ENCODE peak calls at places on chromosomes 4 and X, in nine cellular contexts. R is MM.1S, Y is fibroblast of pulmonary artery, W is pancreas, U is fibroblast of the aortic adventitia, A is prostate gland, C is GM06990, H is HFF-Myc, O is Caco-2. T is an unnamed sample.

GRCh38 chrX:72305286-72306084 is at the start of gene CITED1:
- DNase-seq in U (no peak), W (no peak), H (no peak), C (no peak), A (no peak), R (peak), Y (no peak), O (no peak), T (no peak)

GRCh38 chr4:3834921-3835521 is 68.8 kb downstream of the ADRA2C start:
- DNase-seq in R (no peak), O (no peak), Y (no peak), U (no peak), C (no peak), H (no peak), A (no peak), W (no peak), T (no peak)

GRCh38 chrX:110146521-110146920 is 143.6 kb downstream of the TMEM164 start:
- DNase-seq in Y (peak), W (peak), A (peak), C (no peak), H (peak), R (peak), O (peak), U (peak), T (no peak)

GRCh38 chr4:3406021-3406420 is 35.7 kb upstream of the HGFAC start:
- DNase-seq in C (no peak), U (no peak), A (no peak), Y (no peak), W (no peak), H (no peak), O (no peak), R (no peak), T (no peak)

GRCh38 chrX:46573896-46574336 is 351 bp downstream of the CHST7 start:
- DNase-seq in U (no peak), A (peak), H (no peak), W (peak), Y (peak), O (peak), R (peak), C (peak), T (no peak)

GRCh38 chr4:105122334-105122733 is 24.3 kb upstream of the TET2 start:
- DNase-seq in A (no peak), H (no peak), U (peak), R (no peak), W (no peak), Y (peak), C (no peak), O (peak), T (no peak)

GRCh38 chr4:54063737-54064316 is 578 bp downstream of the CHIC2 start:
- DNase-seq in C (peak), O (peak), H (no peak), A (peak), R (peak), W (peak), U (no peak), Y (no peak), T (no peak)

GRCh38 chr4:40662962-40663604 is 33.4 kb upstream of the RBM47 start:
- DNase-seq in R (no peak), Y (peak), W (peak), O (peak), H (no peak), C (no peak), A (no peak), U (peak), T (peak)

GRCh38 chrX:155612312-155613224 is at the start of gene TMLHE:
- DNase-seq in R (peak), A (peak), Y (peak), U (peak), C (peak), H (no peak), O (peak), W (peak), T (peak)

GRCh38 chrX:45022144-45022543 is 149.2 kb downstream of the KDM6A start:
- DNase-seq in C (no peak), U (no peak), R (no peak), W (no peak), O (no peak), Y (no peak), H (no peak), A (no peak), T (no peak)

GRCh38 chr4:74223801-74224200 is 65.9 kb downstream of the MTHFD2L start:
- DNase-seq in O (no peak), Y (peak), C (no peak), U (peak), W (no peak), R (no peak), A (no peak), H (no peak), T (no peak)

GRCh38 chr4:89331637-89332544 is 24.3 kb upstream of the GPRIN3 start:
- DNase-seq in C (no peak), R (no peak), O (no peak), H (no peak), Y (no peak), A (no peak), U (no peak), W (no peak), T (no peak)

GRCh38 chr4:30842142-30842541 is 122.0 kb downstream of the PCDH7 start:
- DNase-seq in U (no peak), A (no peak), Y (no peak), O (no peak), R (no peak), C (no peak), H (no peak), W (no peak), T (no peak)

GRCh38 chrX:13761606-13762005 is 27.1 kb downstream of the OFD1 start:
- DNase-seq in O (no peak), A (no peak), R (no peak), Y (peak), U (peak), H (no peak), W (no peak), C (peak), T (no peak)

GRCh38 chr4:94766856-94767255 is 9.1 kb downstream of the BMPR1B start:
- DNase-seq in W (no peak), Y (no peak), A (no peak), C (no peak), H (peak), U (peak), O (no peak), R (no peak), T (no peak)

GRCh38 chr4:5030152-5030668 is 11.0 kb upstream of the CYTL1 start:
- DNase-seq in Y (no peak), H (no peak), O (no peak), A (no peak), C (no peak), U (no peak), R (no peak), W (no peak), T (no peak)

GRCh38 chr4:27234306-27234899 is 373.8 kb downstream of the STIM2 start:
- DNase-seq in C (no peak), H (no peak), Y (peak), U (peak), R (no peak), W (no peak), O (no peak), A (no peak), T (no peak)
- TF ChIP-seq CTCF in C (no peak), H (no peak), Y (no peak), U (no peak), R (no peak), W (no peak), O (no peak), A (no peak), T (no peak)

GRCh38 chr4:65670331-65671031 is at the start of gene EPHA5:
- DNase-seq in A (peak), W (peak), U (peak), C (no peak), Y (peak), O (peak), H (no peak), R (peak), T (no peak)
- H3K4me3 ChIP-seq in A (peak), W (peak), U (peak), C (no peak), Y (peak), O (peak), H (no peak), R (no peak), T (peak)

DNA sequence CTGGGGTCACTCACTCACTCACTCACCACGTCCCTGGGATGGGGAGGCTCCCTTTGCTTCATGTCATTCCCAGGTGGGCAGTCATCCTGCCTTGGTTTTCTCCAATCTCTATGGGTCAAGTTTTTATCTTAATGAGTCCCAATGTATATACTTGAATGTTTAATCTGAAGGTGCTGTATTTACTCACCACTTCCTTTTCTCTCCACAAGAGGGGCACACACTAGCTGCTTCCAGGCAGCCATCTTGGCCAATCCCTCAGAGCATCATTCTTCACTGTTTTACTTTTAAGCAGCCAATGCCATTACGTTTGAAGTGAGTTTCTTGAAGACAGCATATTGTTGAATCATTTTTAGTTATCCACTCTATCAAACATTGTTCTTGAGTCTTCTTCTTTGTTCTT is 153.4 kb upstream of the ARSJ start:
- DNase-seq in C (no peak), O (peak), W (no peak), A (no peak), U (no peak), Y (peak), H (peak), R (peak), T (no peak)
- TF ChIP-seq CTCF in C (peak), O (no peak), W (peak), A (no peak), U (peak), Y (peak), H (peak), R (peak), T (peak)

DNA sequence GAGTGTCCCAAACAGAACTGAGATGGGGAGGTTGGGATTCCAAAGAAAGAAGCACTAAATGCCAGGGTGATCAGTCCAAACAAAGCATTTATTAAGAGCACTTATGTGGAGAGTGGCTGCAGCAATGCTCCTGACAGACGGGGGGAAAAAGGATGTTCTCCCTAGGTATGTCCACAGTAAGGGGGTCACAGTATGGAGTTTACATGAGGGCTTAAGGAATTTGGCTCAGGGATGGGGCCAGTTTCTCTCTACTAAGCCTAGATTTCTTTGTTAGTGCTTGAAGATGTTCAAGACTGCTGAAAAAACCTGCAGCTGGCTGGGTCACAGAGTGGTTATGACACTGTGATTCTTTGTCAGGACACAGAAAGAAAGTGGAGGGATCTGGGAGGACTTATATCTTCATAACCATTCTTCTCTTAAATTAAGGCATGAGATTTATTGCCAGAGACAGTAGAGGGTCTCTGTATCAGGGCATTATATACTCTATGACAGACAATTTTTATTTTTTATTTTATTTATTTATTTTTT is 1468.0 kb downstream of the C4orf33 start:
- DNase-seq in W (no peak), R (no peak), C (no peak), H (no peak), U (no peak), A (no peak), O (no peak), Y (no peak), T (no peak)
- H3K4me3 ChIP-seq in W (peak), R (peak), C (no peak), H (no peak), U (peak), A (no peak), O (no peak), Y (peak), T (peak)

DNA sequence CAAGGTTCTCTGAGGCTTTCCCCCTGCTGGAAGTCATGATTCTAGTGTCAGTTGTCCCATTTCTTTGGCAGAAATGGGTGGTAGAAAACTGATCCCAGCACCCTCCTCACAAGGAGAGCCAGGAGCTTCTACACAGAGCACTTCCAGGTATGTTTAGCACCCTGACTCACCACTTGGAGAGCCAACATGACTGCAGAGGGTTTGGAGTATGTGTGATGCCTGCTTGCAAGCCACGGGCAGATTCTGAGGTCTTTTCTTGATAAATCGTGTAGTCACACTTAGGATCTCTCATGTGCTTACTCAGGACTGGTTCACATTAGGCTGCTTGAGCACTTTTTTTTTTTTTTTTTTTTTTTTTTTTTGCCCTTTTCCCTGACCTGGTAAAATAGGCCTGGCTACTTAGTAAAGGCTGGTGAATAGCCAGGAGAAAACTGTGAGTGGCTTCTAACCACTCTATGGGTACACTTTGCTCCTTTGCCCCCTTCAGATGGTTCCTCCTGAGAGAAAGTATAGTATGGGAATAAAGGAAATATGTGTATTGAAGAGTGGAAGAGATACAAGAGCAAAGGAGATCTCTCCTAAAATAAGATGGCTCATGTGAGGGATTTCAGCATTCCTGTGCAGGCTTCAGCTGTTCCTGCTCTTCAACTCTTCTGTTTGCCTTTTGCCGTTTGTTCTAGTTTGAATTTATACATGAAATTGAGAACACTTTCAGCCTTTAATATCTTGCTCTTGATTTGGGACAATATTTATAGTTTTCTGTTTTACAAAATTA is 103.6 kb downstream of the EMCN start:
- DNase-seq in C (no peak), Y (no peak), O (no peak), H (no peak), R (no peak), W (no peak), U (peak), A (no peak), T (no peak)
- TF ChIP-seq CTCF in C (no peak), Y (no peak), O (no peak), H (no peak), R (no peak), W (no peak), U (no peak), A (no peak), T (no peak)

GRCh38 chr4:6941796-6942195 is 32.2 kb downstream of the TBC1D14 start:
- DNase-seq in H (no peak), Y (no peak), A (no peak), U (no peak), C (no peak), R (no peak), W (no peak), O (no peak), T (no peak)

GRCh38 chr4:6940744-6941137 is 31.1 kb downstream of the TBC1D14 start:
- DNase-seq in W (no peak), R (no peak), Y (no peak), O (no peak), C (no peak), H (no peak), A (no peak), U (no peak), T (no peak)

GRCh38 chr4:6943012-6943869 is 33.6 kb downstream of the TBC1D14 start:
- DNase-seq in H (no peak), W (no peak), R (no peak), U (no peak), C (no peak), O (no peak), A (no peak), Y (no peak), T (no peak)

GRCh38 chr4:6943870-6944195 is 34.2 kb downstream of the TBC1D14 start:
- DNase-seq in U (no peak), W (no peak), O (no peak), Y (no peak), A (no peak), H (no peak), C (no peak), R (no peak), T (no peak)

GRCh38 chr4:6942238-6942800 is 32.7 kb downstream of the TBC1D14 start:
- DNase-seq in C (no peak), O (peak), U (peak), A (no peak), W (no peak), Y (peak), R (peak), H (peak), T (peak)
- H3K4me3 ChIP-seq in C (no peak), O (no peak), U (peak), A (no peak), W (no peak), Y (peak), R (peak), H (no peak), T (no peak)

GRCh38 chr4:20687894-20688293 is 12.4 kb upstream of the PACRGL start:
- DNase-seq in U (peak), W (no peak), H (peak), A (no peak), O (no peak), R (no peak), Y (peak), C (no peak), T (peak)

GRCh38 chr4:20679946-20680345 is 20.3 kb upstream of the PACRGL start:
- DNase-seq in R (no peak), H (no peak), C (no peak), A (no peak), U (no peak), Y (no peak), O (no peak), W (no peak), T (no peak)

GRCh38 chr4:20681263-20681662 is 19.0 kb upstream of the PACRGL start:
- DNase-seq in C (no peak), R (no peak), H (no peak), O (no peak), Y (no peak), A (no peak), U (no peak), W (no peak), T (no peak)

GRCh38 chr4:20682853-20683252 is 17.4 kb upstream of the PACRGL start:
- DNase-seq in W (no peak), A (peak), O (no peak), U (no peak), Y (no peak), R (no peak), C (no peak), H (no peak), T (no peak)

GRCh38 chr4:20684852-20685763 is 15.2 kb upstream of the PACRGL start:
- DNase-seq in O (no peak), W (no peak), C (no peak), H (no peak), A (no peak), Y (peak), R (peak), U (peak), T (no peak)
- TF ChIP-seq CTCF in O (peak), W (peak), C (peak), H (peak), A (peak), Y (peak), R (peak), U (peak), T (peak)

DNA sequence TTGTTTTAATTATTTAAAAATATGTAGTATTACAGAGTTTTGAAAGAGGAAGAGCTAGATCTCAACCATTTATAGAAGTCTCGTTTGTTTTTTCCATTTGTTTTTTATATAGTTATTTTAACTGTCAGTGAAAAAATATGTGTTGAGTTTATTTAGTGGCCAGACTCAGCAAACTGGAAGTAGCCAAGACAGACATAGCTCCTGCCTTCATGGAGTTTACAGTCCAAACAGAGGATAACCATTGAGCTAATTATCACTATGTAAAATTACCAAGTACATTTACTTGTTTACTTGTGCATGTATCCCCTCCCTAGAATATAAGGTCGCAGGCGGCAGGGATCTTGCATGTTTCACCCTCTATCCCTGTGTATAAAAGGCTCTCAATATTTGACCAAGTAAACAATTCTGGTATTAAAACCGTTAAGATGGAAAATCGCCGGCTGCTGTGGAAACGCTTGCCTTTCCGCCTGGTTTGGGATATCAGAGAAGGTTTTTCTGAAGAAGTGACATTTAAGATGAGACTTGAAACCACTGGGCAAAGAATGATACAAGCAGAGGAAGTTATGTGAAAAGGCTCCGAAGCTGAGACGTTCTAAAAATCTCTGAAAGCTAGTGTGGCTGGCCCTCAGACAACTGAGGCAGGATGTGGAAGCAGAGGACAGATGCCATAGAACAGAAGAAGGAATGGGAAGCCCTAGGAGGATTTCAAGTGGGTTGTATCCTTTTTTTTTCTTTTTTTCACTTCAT is 1.3 kb upstream of the CCNI start:
- DNase-seq in A (no peak), H (no peak), O (no peak), C (no peak), Y (no peak), W (no peak), R (no peak), U (no peak), T (no peak)
- H3K4me3 ChIP-seq in A (peak), H (peak), O (peak), C (peak), Y (peak), W (peak), R (peak), U (peak), T (peak)